ENCODE peak calls at places on chromosomes 16 and 17, in nine cellular contexts. H, T, F, D, K, C, E, P and G are unnamed samples.

GRCh38 chr17:12789075-12789975 is at the start of gene ARHGAP44:
- DNase-seq in H (peak; percentile 73), T (peak; percentile 77), F (peak; percentile 57), D (peak; percentile 46), K (peak; percentile 84), C (peak; percentile 78), E (peak; percentile 68), P (peak; percentile 59), G (peak; percentile 84)

GRCh38 chr16:1078579-1079021 is 6.1 kb downstream of the SSTR5 start:
- DNase-seq in H (peak; percentile 72), T (no peak), F (peak; percentile 82), D (no peak), K (peak; percentile 69), C (no peak), E (peak; percentile 93), P (peak; percentile 54), G (no peak)

GRCh38 chr17:3027786-3028532 is 35.4 kb downstream of the OR1D5 start:
- DNase-seq in H (no peak), T (no peak), F (no peak), D (no peak), K (peak; percentile 18), C (no peak), E (no peak), P (no peak), G (peak; percentile 54)

GRCh38 chr17:65956814-65957213 is 235.1 kb downstream of the CEP112 start:
- DNase-seq in H (no peak), T (no peak), F (no peak), D (peak; percentile 3), K (no peak), C (no peak), E (no peak), P (peak; percentile 28), G (no peak)

GRCh38 chr16:71681360-71681759 is 43.1 kb downstream of the PHLPP2 start:
- DNase-seq in H (no peak), T (no peak), F (no peak), D (no peak), K (no peak), C (no peak), E (no peak), P (no peak), G (no peak)

GRCh38 chr17:7988750-7989178 is 13.7 kb upstream of the GUCY2D start:
- DNase-seq in H (peak; percentile 26), T (peak; percentile 58), F (no peak), D (peak; percentile 80), K (no peak), C (no peak), E (peak; percentile 68), P (peak; percentile 86), G (no peak)

GRCh38 chr17:44209786-44210341 is 9.6 kb downstream of the UBTF start:
- DNase-seq in H (no peak), T (no peak), F (no peak), D (no peak), K (no peak), C (no peak), E (no peak), P (peak; percentile 40), G (no peak)

GRCh38 chr16:3575491-3575890 is 1.7 kb downstream of the NLRC3 start:
- DNase-seq in H (no peak), T (no peak), F (no peak), D (no peak), K (no peak), C (no peak), E (no peak), P (no peak), G (peak; percentile 66)

GRCh38 chr17:55518549-55518948 is 7.3 kb upstream of the SMIM36 start:
- DNase-seq in H (no peak), T (no peak), F (no peak), D (no peak), K (no peak), C (no peak), E (no peak), P (no peak), G (no peak)

GRCh38 chr17:50668025-50668837 is 33.5 kb downstream of the ABCC3 start:
- DNase-seq in H (no peak), T (no peak), F (no peak), D (no peak), K (no peak), C (no peak), E (no peak), P (peak; percentile 41), G (no peak)

GRCh38 chr16:64287667-64288521 is 834.0 kb downstream of the CDH11 start:
- DNase-seq in H (no peak), T (no peak), F (no peak), D (no peak), K (no peak), C (no peak), E (no peak), P (no peak), G (no peak)

GRCh38 chr16:82748026-82748425 is 121.3 kb downstream of the CDH13 start:
- DNase-seq in H (no peak), T (no peak), F (no peak), D (no peak), K (no peak), C (peak; percentile 66), E (peak; percentile 35), P (peak; percentile 66), G (no peak)

GRCh38 chr16:50600582-50601283 is 52.5 kb downstream of the NKD1 start:
- DNase-seq in H (no peak), T (no peak), F (no peak), D (no peak), K (no peak), C (no peak), E (no peak), P (no peak), G (no peak)
- TF ChIP-seq POLR2A in H (no peak), T (no peak), F (no peak), D (no peak), K (no peak), C (no peak), E (no peak), P (no peak), G (no peak)

GRCh38 chr16:12228607-12229499 is 252.3 kb downstream of the SNX29 start:
- DNase-seq in H (peak; percentile 80), T (no peak), F (peak; percentile 55), D (peak; percentile 28), K (peak; percentile 76), C (peak; percentile 49), E (no peak), P (peak; percentile 71), G (no peak)
- H3K4me1 ChIP-seq in H (peaks cover 17% of the 10 kb centered on the region), T (peaks cover 7% of the 10 kb centered on the region), F (no peaks in the 10 kb centered on the region), D (peaks cover 3% of the 10 kb centered on the region), K (peaks cover 9% of the 10 kb centered on the region), C (no peaks in the 10 kb centered on the region), E (no peaks in the 10 kb centered on the region), P (peaks cover 37% of the 10 kb centered on the region), G (no peaks in the 10 kb centered on the region)

GRCh38 chr17:72405662-72406230 is 284.9 kb downstream of the SOX9 start:
- DNase-seq in H (no peak), T (no peak), F (no peak), D (no peak), K (no peak), C (no peak), E (no peak), P (no peak), G (no peak)

GRCh38 chr17:72406501-72406900 is 285.7 kb downstream of the SOX9 start:
- DNase-seq in H (no peak), T (no peak), F (no peak), D (no peak), K (no peak), C (no peak), E (no peak), P (no peak), G (no peak)

GRCh38 chr17:72408122-72408382 is 287.2 kb downstream of the SOX9 start:
- DNase-seq in H (no peak), T (no peak), F (no peak), D (no peak), K (no peak), C (no peak), E (no peak), P (no peak), G (no peak)

GRCh38 chr17:72408641-72409040 is 287.8 kb downstream of the SOX9 start:
- DNase-seq in H (no peak), T (no peak), F (no peak), D (no peak), K (no peak), C (no peak), E (no peak), P (no peak), G (no peak)

DNA sequence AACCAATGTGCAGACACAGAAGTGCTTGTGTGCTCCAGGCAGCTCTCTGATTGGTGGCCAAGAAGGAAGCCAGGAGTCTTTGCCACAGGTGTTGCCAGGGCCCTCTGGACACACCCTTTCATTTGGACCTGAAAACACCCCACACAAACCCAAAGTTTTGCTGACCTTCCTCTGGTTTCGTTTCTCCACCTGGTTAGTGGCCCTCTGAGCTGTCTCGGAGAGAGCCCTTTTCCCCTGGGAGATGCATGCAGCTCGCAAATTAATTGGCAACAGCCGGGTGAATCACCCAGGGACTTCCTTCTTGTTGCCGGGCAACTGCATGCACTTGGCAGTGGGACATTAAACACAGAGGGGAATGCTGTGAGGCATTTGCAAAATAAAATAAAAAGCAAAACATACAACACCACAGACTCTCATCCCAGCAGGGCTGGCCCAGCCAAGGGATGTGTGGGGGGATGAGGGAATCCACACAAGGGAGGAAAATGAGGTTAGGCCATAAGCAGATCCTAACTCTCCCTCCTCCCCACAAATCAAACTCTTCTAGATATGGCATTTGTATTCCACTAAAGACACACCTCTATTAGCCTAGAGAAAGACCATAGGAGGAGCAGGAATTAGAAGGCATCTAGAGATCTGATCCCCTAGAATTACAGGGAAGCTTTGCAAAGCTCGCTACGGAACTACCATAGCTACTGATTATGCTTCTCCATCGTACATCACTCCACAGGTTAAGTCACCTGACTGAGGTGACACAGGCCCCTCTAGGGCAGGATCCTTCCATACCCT is 286.7 kb downstream of the SOX9 start:
- DNase-seq in H (peak; percentile 77), T (peak; percentile 80), F (peak; percentile 84), D (peak; percentile 87), K (peak; percentile 54), C (peak; percentile 61), E (peak; percentile 92), P (peak; percentile 99), G (no peak)
- H3K4me3 ChIP-seq in H (no peak overlapping the region), T (no peak overlapping the region), F (peak overlapping the region; percentile 1), D (peak overlapping the region; percentile 32), K (no peak overlapping the region), C (no peak overlapping the region), E (no peak overlapping the region), P (no peak overlapping the region), G (no peak overlapping the region)

GRCh38 chr17:75825748-75826370 is 18.3 kb downstream of the UNC13D start:
- DNase-seq in H (no peak), T (no peak), F (no peak), D (no peak), K (no peak), C (no peak), E (no peak), P (no peak), G (no peak)

GRCh38 chr17:75823257-75824041 is 20.8 kb downstream of the UNC13D start:
- DNase-seq in H (no peak), T (no peak), F (no peak), D (no peak), K (no peak), C (no peak), E (no peak), P (no peak), G (no peak)

GRCh38 chr17:75822800-75823166 is 21.4 kb downstream of the UNC13D start:
- DNase-seq in H (no peak), T (no peak), F (no peak), D (no peak), K (no peak), C (no peak), E (no peak), P (no peak), G (no peak)

GRCh38 chr17:75824591-75825518 is 19.3 kb downstream of the UNC13D start:
- DNase-seq in H (no peak), T (peak; percentile 57), F (no peak), D (no peak), K (no peak), C (no peak), E (no peak), P (no peak), G (no peak)

GRCh38 chr17:75824050-75824552 is 20.1 kb downstream of the UNC13D start:
- DNase-seq in H (no peak), T (no peak), F (no peak), D (no peak), K (no peak), C (no peak), E (no peak), P (no peak), G (no peak)
- TF ChIP-seq POLR2A in H (no peak), T (no peak), F (no peak), D (no peak), K (no peak), C (no peak), E (no peak), P (no peak), G (no peak)